ENCODE peak calls at places on chromosomes 5 and 9, in four cellular contexts. B, W, I and G are unnamed samples.

GRCh38 chr5:6461793-6462650 is 13.4 kb downstream of the UBE2QL1 start:
- DNase-seq in B (no peak), W (no peak), I (no peak), G (no peak)

GRCh38 chr5:163563112-163563511 is 57.7 kb downstream of the MAT2B start:
- DNase-seq in I (no peak), W (no peak), B (no peak), G (no peak)

GRCh38 chr9:20292002-20292401 is 330.3 kb downstream of the MLLT3 start:
- DNase-seq in B (no peak), I (peak), W (no peak), G (no peak)

GRCh38 chr9:126860077-126860756 is at the start of gene ZBTB34:
- DNase-seq in B (peak), I (peak), W (peak), G (peak)

GRCh38 chr5:147417133-147417813 is 92.6 kb downstream of the DPYSL3 start:
- DNase-seq in B (peak), I (peak), W (peak), G (no peak)

GRCh38 chr5:148834689-148835088 is 8.3 kb downstream of the ADRB2 start:
- DNase-seq in I (no peak), B (no peak), W (no peak), G (no peak)

GRCh38 chr5:119366537-119366874 is 10.7 kb downstream of the TNFAIP8 start:
- DNase-seq in B (no peak), I (no peak), W (no peak), G (no peak)

GRCh38 chr5:82164957-82165698 is 113.0 kb downstream of the RPS23 start:
- DNase-seq in B (peak), W (peak), I (peak), G (no peak)

GRCh38 chr9:76585487-76586459 is 126.8 kb downstream of the GCNT1 start:
- DNase-seq in B (no peak), I (no peak), W (no peak), G (no peak)

GRCh38 chr5:167626341-167627118 is 664.9 kb upstream of the WWC1 start:
- DNase-seq in B (no peak), I (peak), W (no peak), G (no peak)

GRCh38 chr5:154590093-154590724 is 112.2 kb upstream of the HAND1 start:
- DNase-seq in B (no peak), I (no peak), W (no peak), G (no peak)

GRCh38 chr9:89676281-89676680 is 71.5 kb downstream of the GADD45G start:
- DNase-seq in B (no peak), W (peak), I (no peak), G (no peak)

GRCh38 chr9:37955781-37956422 is 52.0 kb upstream of the SLC25A51 start:
- DNase-seq in I (no peak), B (no peak), W (no peak), G (no peak)

GRCh38 chr9:80061940-80062339 is 490.2 kb downstream of the TLE4 start:
- DNase-seq in W (no peak), I (peak), B (no peak), G (no peak)

GRCh38 chr5:149422429-149423286 is 43.6 kb upstream of the IL17B start:
- DNase-seq in I (peak), B (peak), W (peak), G (no peak)

GRCh38 chr5:127833999-127834953 is 131.1 kb downstream of the CCDC192 start:
- DNase-seq in I (peak), W (no peak), B (no peak), G (no peak)

GRCh38 chr5:54049963-54050362 is 260.4 kb downstream of the ARL15 start:
- DNase-seq in I (peak), B (no peak), W (no peak), G (no peak)

GRCh38 chr5:168417731-168418429 is 68.4 kb upstream of the RARS1 start:
- DNase-seq in W (no peak), I (no peak), B (no peak), G (no peak)

GRCh38 chr5:176529824-176530195 is 7.4 kb downstream of the RNF44 start:
- DNase-seq in I (no peak), W (peak), B (no peak), G (no peak)

GRCh38 chr5:173743641-173744343 is 127.3 kb upstream of the BOD1 start:
- DNase-seq in B (no peak), I (no peak), W (no peak), G (no peak)

GRCh38 chr9:34524349-34524748 is 1.6 kb upstream of the ENHO start:
- DNase-seq in B (no peak), W (no peak), I (no peak), G (no peak)

GRCh38 chr9:69768716-69769115 is 8.9 kb upstream of the PTAR1 start:
- DNase-seq in B (no peak), W (no peak), I (peak), G (no peak)

GRCh38 chr9:94720846-94721549 is 5.5 kb upstream of the AOPEP start:
- DNase-seq in W (no peak), B (no peak), I (no peak), G (no peak)

GRCh38 chr9:127079741-127080140 is 42.7 kb downstream of the ANGPTL2 start:
- DNase-seq in B (no peak), I (no peak), W (no peak), G (no peak)

GRCh38 chr9:119369670-119370366 is 583 bp upstream of the BRINP1 start:
- DNase-seq in B (no peak), W (no peak), I (peak), G (no peak)

GRCh38 chr5:88279584-88279983 is 10.9 kb upstream of the TMEM161B start:
- DNase-seq in W (no peak), I (peak), B (no peak), G (no peak)

GRCh38 chr5:178872302-178872701 is 12.5 kb downstream of the ZNF354B start:
- DNase-seq in W (no peak), B (no peak), I (no peak), G (no peak)

GRCh38 chr9:72552356-72552755 is 30.9 kb downstream of the TMC1 start:
- DNase-seq in W (no peak), I (no peak), B (no peak), G (no peak)

GRCh38 chr9:74497750-74498615 is 848 bp downstream of the RORB start:
- DNase-seq in B (no peak), I (peak), W (peak), G (peak)

GRCh38 chr5:73299665-73300435 is 126.9 kb downstream of the TMEM174 start:
- DNase-seq in I (no peak), W (no peak), B (no peak), G (no peak)

DNA sequence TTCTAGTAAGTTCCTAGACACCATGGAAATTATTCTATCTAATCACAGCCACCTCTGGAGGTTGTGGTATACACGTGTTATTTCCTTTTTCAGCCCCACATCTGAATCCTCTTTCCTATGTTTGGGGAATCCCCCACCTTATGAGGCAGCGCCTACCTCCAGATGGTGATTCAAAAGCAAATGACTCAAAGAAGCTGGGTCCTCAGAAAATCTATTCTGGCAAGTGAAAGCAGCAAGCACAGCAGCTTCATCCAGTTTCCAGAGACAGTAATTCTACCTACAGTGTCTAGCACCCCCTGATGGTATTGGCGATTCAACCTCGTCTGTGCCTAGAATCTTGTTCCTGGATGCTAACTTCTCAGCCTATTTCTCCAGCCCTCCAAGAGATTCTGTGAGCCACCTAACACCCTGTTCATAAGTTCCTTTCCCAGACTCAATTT is 43.0 kb downstream of the STRBP start:
- DNase-seq in W (peak), I (peak), B (no peak), G (no peak)
- TF ChIP-seq CTCF in W (no peak), I (peak), B (no peak), G (no peak)

DNA sequence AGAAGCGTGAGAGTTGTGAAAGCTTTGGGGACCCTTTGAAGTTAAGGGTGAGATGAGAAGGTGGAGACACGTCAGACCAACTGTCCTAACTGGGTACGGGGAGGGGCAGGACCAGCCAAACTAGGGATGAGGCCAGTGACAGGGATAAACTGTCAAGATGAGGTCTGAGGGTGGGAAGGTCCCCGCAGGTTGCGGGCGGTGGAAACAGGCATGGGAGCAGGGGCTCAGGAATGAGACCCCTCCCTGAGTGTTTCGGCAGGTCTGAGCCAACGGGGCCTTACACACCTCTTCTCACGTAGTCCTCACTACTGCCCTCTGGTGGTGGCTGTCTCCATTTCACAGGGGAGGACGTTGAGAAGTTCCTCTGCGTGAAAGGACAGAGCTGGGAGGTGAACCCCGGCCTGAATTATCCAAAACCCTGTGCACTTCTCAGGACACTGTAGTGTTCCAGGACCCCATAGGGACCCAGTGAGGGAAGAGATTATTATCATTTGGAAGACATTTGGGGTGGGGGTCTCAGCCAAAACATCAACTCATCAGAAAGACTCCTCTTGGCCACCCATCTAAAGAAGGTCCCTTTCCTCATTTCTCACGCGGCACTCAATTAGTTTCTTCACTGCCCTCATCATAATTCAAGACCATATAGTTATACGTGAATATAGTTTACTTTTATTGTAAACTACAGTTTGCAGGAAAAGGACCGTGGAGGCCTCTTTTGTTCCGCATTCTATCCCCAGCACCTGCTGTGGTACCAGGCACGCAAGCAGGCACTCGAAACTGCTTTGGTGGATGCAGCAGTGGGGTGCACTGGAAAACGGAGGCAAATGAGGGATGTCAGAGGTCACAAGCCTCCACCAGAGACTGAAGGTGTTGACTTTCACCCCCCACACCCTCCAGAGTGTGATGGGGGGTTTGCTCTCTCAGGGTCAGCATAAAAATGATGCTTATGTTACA is 21.7 kb upstream of the NANS start:
- DNase-seq in B (peak), I (peak), W (peak), G (peak)
- TF ChIP-seq CTCF in B (peak), I (peak), W (peak), G (peak)

GRCh38 chr9:135223831-135224230 is 136.4 kb downstream of the OLFM1 start:
- DNase-seq in W (no peak), I (no peak), B (no peak), G (no peak)

GRCh38 chr9:135221576-135221950 is 134.1 kb downstream of the OLFM1 start:
- DNase-seq in I (no peak), W (no peak), B (no peak), G (no peak)

GRCh38 chr9:135220601-135221575 is 133.4 kb downstream of the OLFM1 start:
- DNase-seq in W (no peak), I (no peak), B (no peak), G (no peak)

GRCh38 chr9:135222991-135223760 is 135.7 kb downstream of the OLFM1 start:
- DNase-seq in I (no peak), W (no peak), B (no peak), G (no peak)

GRCh38 chr9:135221951-135222631 is 134.6 kb downstream of the OLFM1 start:
- DNase-seq in W (no peak), I (no peak), B (no peak), G (no peak)
- TF ChIP-seq CTCF in W (no peak), I (no peak), B (no peak), G (no peak)

GRCh38 chr9:90836396-90837080 is 34.9 kb downstream of the SYK start:
- DNase-seq in W (no peak), B (no peak), I (no peak), G (no peak)

GRCh38 chr9:90835206-90835605 is 33.6 kb downstream of the SYK start:
- DNase-seq in I (no peak), B (no peak), W (peak), G (no peak)

GRCh38 chr9:90839183-90839582 is 37.6 kb downstream of the SYK start:
- DNase-seq in B (no peak), I (no peak), W (peak), G (no peak)

GRCh38 chr9:90838761-90839160 is 37.1 kb downstream of the SYK start:
- DNase-seq in W (peak), B (no peak), I (no peak), G (no peak)

DNA sequence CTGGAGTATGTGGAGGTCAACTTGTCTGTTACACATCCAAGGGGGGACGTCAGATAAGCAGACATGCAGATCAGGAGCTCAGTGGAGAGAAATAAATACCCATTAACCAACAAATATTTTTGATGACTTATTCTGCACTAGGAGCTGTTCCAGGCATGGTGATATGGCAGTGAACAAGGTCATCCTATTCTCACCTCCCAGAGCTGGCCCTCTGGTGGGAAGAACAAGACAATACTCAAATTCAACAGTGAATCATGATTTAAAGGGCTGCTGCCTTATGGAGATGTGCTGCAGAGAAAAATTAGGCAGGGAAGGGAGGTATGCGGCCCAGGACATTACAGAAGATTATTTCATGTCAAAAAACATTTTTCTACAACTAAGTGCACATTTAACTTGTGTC is 36.5 kb downstream of the SYK start:
- DNase-seq in B (no peak), I (no peak), W (no peak), G (no peak)
- TF ChIP-seq CTCF in B (no peak), I (no peak), W (no peak), G (no peak)